ENCODE peak calls at places on chromosome 19, in seven cellular contexts. M, D, L, N, P, T and B are unnamed samples.

GRCh38 chr19:23799321-23799720 is 40.6 kb upstream of the ZNF681 start:
- DNase-seq in D (no peak), N (no peak), M (no peak), T (no peak), P (peak), L (no peak), B (no peak)

GRCh38 chr19:38538793-38539528 is 78.8 kb downstream of the MAP4K1 start:
- DNase-seq in N (no peak), P (peak), T (no peak), L (no peak), M (no peak), D (no peak), B (no peak)

GRCh38 chr19:57934820-57935665 is at the start of gene ZNF418:
- DNase-seq in L (peak), M (peak), T (peak), P (peak), N (peak), D (peak), B (peak)

GRCh38 chr19:7348587-7349230 is at the start of gene ARHGEF18:
- DNase-seq in N (no peak), L (no peak), D (no peak), P (peak), M (no peak), T (no peak), B (peak)

GRCh38 chr19:41521860-41522555 is 54.0 kb upstream of the CEACAM21 start:
- DNase-seq in P (peak), L (no peak), T (no peak), M (no peak), D (no peak), N (no peak), B (peak)

GRCh38 chr19:7494416-7495098 is 5.7 kb upstream of the PEX11G start:
- DNase-seq in P (no peak), L (no peak), M (peak), T (no peak), N (no peak), D (peak), B (no peak)

GRCh38 chr19:50702870-50703829 is 16.5 kb downstream of the SHANK1 start:
- DNase-seq in D (no peak), P (no peak), N (no peak), L (no peak), T (no peak), M (no peak), B (peak)

GRCh38 chr19:41945135-41945766 is 13.9 kb downstream of the RABAC1 start:
- DNase-seq in L (no peak), M (no peak), D (no peak), T (no peak), N (no peak), P (peak), B (peak)

GRCh38 chr19:6229951-6230712 is 49.6 kb downstream of the MLLT1 start:
- DNase-seq in P (no peak), T (no peak), D (no peak), M (no peak), L (no peak), N (no peak), B (no peak)

GRCh38 chr19:49151339-49152217 is 3.6 kb downstream of the HRC start:
- DNase-seq in P (peak), M (peak), T (no peak), D (no peak), N (peak), L (peak), B (peak)

GRCh38 chr19:24033962-24034342 is 53.0 kb upstream of the ZNF254 start:
- DNase-seq in N (peak), M (peak), T (peak), D (peak), L (peak), P (peak), B (peak)

GRCh38 chr19:1624458-1624857 is 19.2 kb upstream of the UQCR11 start:
- DNase-seq in L (no peak), P (peak), N (peak), D (peak), T (peak), M (no peak), B (peak)
- TF ChIP-seq CTCF in L (no peak), P (peak), N (peak), D (peak), T (peak), M (no peak), B (peak)

GRCh38 chr19:1606138-1606651 is 933 bp upstream of the UQCR11 start:
- DNase-seq in N (no peak), L (no peak), P (no peak), M (no peak), D (no peak), T (no peak), B (no peak)
- TF ChIP-seq CTCF in N (no peak), L (peak), P (no peak), M (no peak), D (no peak), T (no peak), B (no peak)

DNA sequence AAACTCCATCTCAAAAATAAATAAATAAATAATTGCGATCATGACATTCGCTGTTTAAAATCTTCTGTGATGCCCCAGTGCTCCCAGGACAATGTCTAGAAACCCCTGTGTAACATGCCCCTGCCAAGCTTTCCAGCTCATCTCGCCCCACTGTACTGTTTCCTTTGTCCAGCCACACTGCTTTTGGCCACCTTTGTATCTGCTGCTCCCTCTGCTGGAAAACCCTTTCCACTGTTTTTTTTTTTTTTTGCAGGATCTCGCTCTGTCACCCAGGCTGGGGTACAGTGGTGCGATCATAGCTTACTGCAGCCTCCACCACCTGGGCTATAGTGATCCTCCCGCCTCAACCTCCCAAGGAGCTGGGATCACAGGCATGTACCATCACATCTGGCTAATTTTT is 7.5 kb downstream of the PLAUR start:
- DNase-seq in N (no peak), T (peak), D (no peak), M (no peak), L (no peak), P (no peak), B (no peak)
- TF ChIP-seq CTCF in N (peak), T (peak), D (peak), M (no peak), L (peak), P (no peak), B (no peak)

GRCh38 chr19:45774765-45775164 is 5.7 kb upstream of the SIX5 start:
- DNase-seq in T (no peak), P (no peak), L (no peak), D (no peak), N (no peak), M (peak), B (no peak)

GRCh38 chr19:45772130-45772880 is 3.3 kb upstream of the SIX5 start:
- DNase-seq in M (peak), D (no peak), L (no peak), N (no peak), T (no peak), P (no peak), B (no peak)

GRCh38 chr19:45771331-45771933 is 2.4 kb upstream of the SIX5 start:
- DNase-seq in L (no peak), N (no peak), P (no peak), M (peak), D (no peak), T (no peak), B (no peak)

GRCh38 chr19:45773384-45773783 is 4.3 kb upstream of the SIX5 start:
- DNase-seq in M (peak), L (no peak), N (no peak), D (no peak), T (no peak), P (no peak), B (no peak)

DNA sequence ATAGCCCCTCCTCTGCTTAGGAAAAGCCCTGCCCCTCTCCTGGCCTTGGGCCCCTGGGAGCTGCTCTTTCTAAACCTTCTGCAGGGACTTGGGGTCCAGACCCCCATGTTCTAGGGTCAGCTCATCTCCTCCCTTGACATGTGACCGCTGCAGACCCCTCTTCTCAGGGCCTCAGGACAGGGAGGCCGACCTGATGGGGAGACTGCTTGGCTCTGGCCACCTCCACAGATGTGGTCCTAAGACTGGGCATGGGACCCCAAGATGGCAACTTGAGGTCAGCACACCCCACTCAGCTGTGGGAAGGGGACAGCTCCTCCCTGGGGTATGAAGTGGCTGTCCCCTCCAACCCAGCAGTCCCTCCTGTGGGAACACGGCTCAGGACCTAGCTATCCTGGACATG is 3.9 kb upstream of the SIX5 start:
- DNase-seq in P (no peak), D (no peak), L (no peak), T (no peak), N (no peak), M (peak), B (no peak)
- TF ChIP-seq CTCF in P (no peak), D (no peak), L (no peak), T (no peak), N (no peak), M (no peak), B (no peak)